ENCODE peak calls at places on chromosomes 12 and 14, in four cellular contexts. W is heart right ventricle, E is WTC11, V is breast epithelium. X is an unnamed sample.

GRCh38 chr14:56592746-56593544 is 13.3 kb downstream of the TMEM260 start:
- DNase-seq in W (no peak), E (no peak), V (no peak), X (no peak)

GRCh38 chr14:79254069-79254775 is 957.1 kb downstream of the DIO2 start:
- DNase-seq in W (no peak), E (no peak), V (no peak), X (no peak)

GRCh38 chr14:38210168-38210567 is 2.5 kb downstream of the SSTR1 start:
- DNase-seq in W (no peak), E (no peak), V (no peak), X (no peak)

GRCh38 chr14:101950516-101951215 is 13.7 kb upstream of the DYNC1H1 start:
- DNase-seq in W (no peak), E (no peak), V (no peak), X (no peak)

GRCh38 chr12:108618079-108618952 is 15.4 kb downstream of the SELPLG start:
- DNase-seq in W (peak), E (peak), V (peak), X (peak)

GRCh38 chr14:72023128-72024042 is 91.2 kb downstream of the RGS6 start:
- DNase-seq in W (no peak), E (no peak), V (no peak), X (no peak)

GRCh38 chr14:63212776-63213500 is 8.7 kb downstream of the RHOJ start:
- DNase-seq in W (no peak), E (no peak), V (no peak), X (no peak)

GRCh38 chr14:38065101-38065762 is 142.5 kb upstream of the SSTR1 start:
- DNase-seq in W (no peak), E (no peak), V (no peak), X (no peak)

GRCh38 chr14:69081271-69081670 is 71.6 kb downstream of the DCAF5 start:
- DNase-seq in W (no peak), E (no peak), V (no peak), X (no peak)

GRCh38 chr12:109760930-109761630 is 47.5 kb downstream of the FAM222A start:
- DNase-seq in W (no peak), E (peak), V (no peak), X (no peak)

GRCh38 chr12:7450667-7451066 is 6.7 kb upstream of the CD163L1 start:
- DNase-seq in W (no peak), E (no peak), V (no peak), X (no peak)

GRCh38 chr12:2386566-2386965 is 333.8 kb downstream of the CACNA1C start:
- DNase-seq in W (no peak), E (no peak), V (no peak), X (no peak)

GRCh38 chr12:116659771-116660481 is 77.9 kb downstream of the SPRING1 start:
- DNase-seq in W (no peak), E (no peak), V (no peak), X (no peak)

GRCh38 chr14:69711065-69711464 is 55.9 kb upstream of the SRSF5 start:
- DNase-seq in W (peak), E (no peak), V (no peak), X (peak)

GRCh38 chr12:4908694-4909396 is 860 bp upstream of the KCNA1 start:
- DNase-seq in W (no peak), E (peak), V (no peak), X (peak)

GRCh38 chr12:121404734-121405133 is 4.8 kb downstream of the RNF34 start:
- DNase-seq in W (no peak), E (no peak), V (no peak), X (peak)

GRCh38 chr12:43655586-43655985 is 103.0 kb downstream of the PUS7L start:
- DNase-seq in W (no peak), E (no peak), V (no peak), X (no peak)

GRCh38 chr12:76274699-76275098 is 73.5 kb downstream of the BBS10 start:
- DNase-seq in W (no peak), E (no peak), V (no peak), X (no peak)

GRCh38 chr12:78086553-78087362 is 256.1 kb downstream of the NAV3 start:
- DNase-seq in W (no peak), E (no peak), V (no peak), X (no peak)
- TF ChIP-seq CTCF in W (no peak), E (no peak), V (no peak), X (no peak)

GRCh38 chr12:132162508-132163031 is 18.3 kb downstream of the NOC4L start:
- DNase-seq in W (peak), E (no peak), V (no peak), X (no peak)

GRCh38 chr12:132164426-132164825 is 20.2 kb downstream of the NOC4L start:
- DNase-seq in W (no peak), E (no peak), V (no peak), X (no peak)

GRCh38 chr12:132165584-132165983 is 21.3 kb downstream of the NOC4L start:
- DNase-seq in W (no peak), E (no peak), V (no peak), X (no peak)

GRCh38 chr12:132163041-132163910 is 19.0 kb downstream of the NOC4L start:
- DNase-seq in W (peak), E (no peak), V (no peak), X (no peak)

GRCh38 chr12:132163911-132164288 is 19.6 kb downstream of the NOC4L start:
- DNase-seq in W (no peak), E (no peak), V (no peak), X (no peak)
- TF ChIP-seq CTCF in W (no peak), E (peak), V (no peak), X (peak)

GRCh38 chr12:68962855-68963455 is 30.0 kb upstream of the CPM start:
- DNase-seq in W (no peak), E (no peak), V (no peak), X (no peak)
- TF ChIP-seq CTCF in W (no peak), E (no peak), V (no peak), X (no peak)

GRCh38 chr14:87934185-87934584 is 58.8 kb downstream of the GALC start:
- DNase-seq in W (no peak), E (no peak), V (no peak), X (no peak)
- TF ChIP-seq CTCF in W (no peak), E (no peak), V (no peak), X (no peak)

GRCh38 chr12:53345486-53346195 is 9.5 kb upstream of the SP7 start:
- DNase-seq in W (peak), E (peak), V (no peak), X (no peak)
- TF ChIP-seq CTCF in W (peak), E (no peak), V (no peak), X (no peak)